ENCODE peak calls at places on chromosomes 4 and X, in ten cellular contexts. One of them, this sample, is unnamed.

GRCh38 chr4:100060765-100061416 is 110.8 kb upstream of the H2AZ1 start:
- DNase-seq in pancreas: no peak
- DNase-seq in GM23248: no peak
- DNase-seq in left lung: no peak
- DNase-seq in astrocyte: no peak
- DNase-seq in mammary epithelial cell: no peak
- DNase-seq in ovary: no peak
- DNase-seq in ascending aorta: no peak
- DNase-seq in aorta: no peak
- DNase-seq in uterus: no peak
- DNase-seq in this sample: no peak

GRCh38 chr4:176622251-176622968 is 170.3 kb downstream of the VEGFC start:
- DNase-seq in pancreas: no peak
- DNase-seq in GM23248: peak; percentile 53
- DNase-seq in left lung: no peak
- DNase-seq in astrocyte: peak; percentile 26
- DNase-seq in mammary epithelial cell: no peak
- DNase-seq in ovary: no peak
- DNase-seq in ascending aorta: no peak
- DNase-seq in aorta: no peak
- DNase-seq in uterus: no peak
- DNase-seq in this sample: no peak

GRCh38 chrX:72120798-72121197 is 10.9 kb downstream of the RTL5 start:
- DNase-seq in pancreas: no peak
- DNase-seq in GM23248: peak; percentile 41
- DNase-seq in left lung: no peak
- DNase-seq in astrocyte: peak; percentile 8
- DNase-seq in mammary epithelial cell: no peak
- DNase-seq in ovary: no peak
- DNase-seq in ascending aorta: no peak
- DNase-seq in aorta: no peak
- DNase-seq in uterus: no peak
- DNase-seq in this sample: no peak

GRCh38 chrX:40380649-40381488 is 199.9 kb upstream of the ATP6AP2 start:
- DNase-seq in pancreas: no peak
- DNase-seq in GM23248: no peak
- DNase-seq in left lung: no peak
- DNase-seq in astrocyte: no peak
- DNase-seq in mammary epithelial cell: no peak
- DNase-seq in ovary: no peak
- DNase-seq in ascending aorta: no peak
- DNase-seq in aorta: no peak
- DNase-seq in uterus: no peak
- DNase-seq in this sample: no peak

GRCh38 chr4:146334862-146335449 is 120.6 kb downstream of the REELD1 start:
- DNase-seq in pancreas: no peak
- DNase-seq in GM23248: peak; percentile 59
- DNase-seq in left lung: no peak
- DNase-seq in astrocyte: no peak
- DNase-seq in mammary epithelial cell: no peak
- DNase-seq in ovary: no peak
- DNase-seq in ascending aorta: no peak
- DNase-seq in aorta: no peak
- DNase-seq in uterus: no peak
- DNase-seq in this sample: no peak

GRCh38 chr4:143341186-143341755 is 4.6 kb downstream of the GAB1 start:
- DNase-seq in pancreas: no peak
- DNase-seq in GM23248: no peak
- DNase-seq in left lung: no peak
- DNase-seq in astrocyte: no peak
- DNase-seq in mammary epithelial cell: no peak
- DNase-seq in ovary: no peak
- DNase-seq in ascending aorta: no peak
- DNase-seq in aorta: no peak
- DNase-seq in uterus: no peak
- DNase-seq in this sample: no peak

GRCh38 chrX:20237864-20238263 is 28.8 kb downstream of the RPS6KA3 start:
- DNase-seq in pancreas: no peak
- DNase-seq in GM23248: peak; percentile 46
- DNase-seq in left lung: no peak
- DNase-seq in astrocyte: peak; percentile 24
- DNase-seq in mammary epithelial cell: peak; percentile 11
- DNase-seq in ovary: no peak
- DNase-seq in ascending aorta: no peak
- DNase-seq in aorta: no peak
- DNase-seq in uterus: no peak
- DNase-seq in this sample: no peak

GRCh38 chr4:119664168-119664907 is 35.7 kb upstream of the PDE5A start:
- DNase-seq in pancreas: no peak
- DNase-seq in GM23248: no peak
- DNase-seq in left lung: no peak
- DNase-seq in astrocyte: no peak
- DNase-seq in mammary epithelial cell: no peak
- DNase-seq in ovary: no peak
- DNase-seq in ascending aorta: no peak
- DNase-seq in aorta: no peak
- DNase-seq in uterus: no peak
- DNase-seq in this sample: no peak

GRCh38 chr4:86032476-86033022 is 327.3 kb downstream of the MAPK10 start:
- DNase-seq in pancreas: no peak
- DNase-seq in GM23248: peak; percentile 93
- DNase-seq in left lung: no peak
- DNase-seq in astrocyte: peak; percentile 95
- DNase-seq in mammary epithelial cell: peak; percentile 92
- DNase-seq in ovary: no peak
- DNase-seq in ascending aorta: no peak
- DNase-seq in aorta: peak; percentile 63
- DNase-seq in uterus: peak; percentile 39
- DNase-seq in this sample: no peak

GRCh38 chr4:10461091-10461849 is 4.0 kb upstream of the ZNF518B start:
- DNase-seq in pancreas: peak; percentile 26
- DNase-seq in GM23248: peak; percentile 70
- DNase-seq in left lung: peak; percentile 68
- DNase-seq in astrocyte: peak; percentile 18
- DNase-seq in mammary epithelial cell: peak; percentile 60
- DNase-seq in ovary: peak; percentile 12
- DNase-seq in ascending aorta: no peak
- DNase-seq in aorta: peak; percentile 67
- DNase-seq in uterus: peak; percentile 39
- DNase-seq in this sample: peak; percentile 94

GRCh38 chrX:39972340-39972739 is 125.4 kb downstream of the BCOR start:
- DNase-seq in pancreas: no peak
- DNase-seq in GM23248: peak; percentile 56
- DNase-seq in left lung: no peak
- DNase-seq in astrocyte: peak; percentile 77
- DNase-seq in mammary epithelial cell: no peak
- DNase-seq in ovary: no peak
- DNase-seq in ascending aorta: no peak
- DNase-seq in aorta: no peak
- DNase-seq in uterus: no peak
- DNase-seq in this sample: no peak

GRCh38 chr4:81459233-81459632 is 12.5 kb downstream of the RASGEF1B start:
- DNase-seq in pancreas: no peak
- DNase-seq in GM23248: no peak
- DNase-seq in left lung: no peak
- DNase-seq in astrocyte: no peak
- DNase-seq in mammary epithelial cell: no peak
- DNase-seq in ovary: no peak
- DNase-seq in ascending aorta: no peak
- DNase-seq in aorta: no peak
- DNase-seq in uterus: no peak
- DNase-seq in this sample: no peak

GRCh38 chr4:95386410-95386809 is 162.4 kb downstream of the UNC5C start:
- DNase-seq in pancreas: no peak
- DNase-seq in GM23248: no peak
- DNase-seq in left lung: no peak
- DNase-seq in astrocyte: no peak
- DNase-seq in mammary epithelial cell: no peak
- DNase-seq in ovary: no peak
- DNase-seq in ascending aorta: no peak
- DNase-seq in aorta: no peak
- DNase-seq in uterus: no peak
- DNase-seq in this sample: no peak

GRCh38 chr4:159024266-159024665 is 78.6 kb upstream of the RAPGEF2 start:
- DNase-seq in pancreas: no peak
- DNase-seq in GM23248: no peak
- DNase-seq in left lung: no peak
- DNase-seq in astrocyte: no peak
- DNase-seq in mammary epithelial cell: no peak
- DNase-seq in ovary: no peak
- DNase-seq in ascending aorta: no peak
- DNase-seq in aorta: no peak
- DNase-seq in uterus: no peak
- DNase-seq in this sample: no peak

GRCh38 chr4:139243448-139244365 is 36.3 kb downstream of the MGARP start:
- DNase-seq in pancreas: no peak
- DNase-seq in GM23248: peak; percentile 95
- DNase-seq in left lung: no peak
- DNase-seq in astrocyte: peak; percentile 99
- DNase-seq in mammary epithelial cell: peak; percentile 100
- DNase-seq in ovary: peak; percentile 17
- DNase-seq in ascending aorta: no peak
- DNase-seq in aorta: peak; percentile 57
- DNase-seq in uterus: no peak
- DNase-seq in this sample: no peak

GRCh38 chr4:79366422-79366821 is 40.6 kb upstream of the NAA11 start:
- DNase-seq in pancreas: no peak
- DNase-seq in GM23248: no peak
- DNase-seq in left lung: no peak
- DNase-seq in astrocyte: no peak
- DNase-seq in mammary epithelial cell: no peak
- DNase-seq in ovary: no peak
- DNase-seq in ascending aorta: no peak
- DNase-seq in aorta: no peak
- DNase-seq in uterus: no peak
- DNase-seq in this sample: no peak

GRCh38 chr4:85747871-85748491 is 273.0 kb downstream of the ARHGAP24 start:
- DNase-seq in pancreas: peak; percentile 37
- DNase-seq in GM23248: peak; percentile 80
- DNase-seq in left lung: no peak
- DNase-seq in astrocyte: peak; percentile 61
- DNase-seq in mammary epithelial cell: peak; percentile 51
- DNase-seq in ovary: no peak
- DNase-seq in ascending aorta: no peak
- DNase-seq in aorta: no peak
- DNase-seq in uterus: no peak
- DNase-seq in this sample: no peak

DNA sequence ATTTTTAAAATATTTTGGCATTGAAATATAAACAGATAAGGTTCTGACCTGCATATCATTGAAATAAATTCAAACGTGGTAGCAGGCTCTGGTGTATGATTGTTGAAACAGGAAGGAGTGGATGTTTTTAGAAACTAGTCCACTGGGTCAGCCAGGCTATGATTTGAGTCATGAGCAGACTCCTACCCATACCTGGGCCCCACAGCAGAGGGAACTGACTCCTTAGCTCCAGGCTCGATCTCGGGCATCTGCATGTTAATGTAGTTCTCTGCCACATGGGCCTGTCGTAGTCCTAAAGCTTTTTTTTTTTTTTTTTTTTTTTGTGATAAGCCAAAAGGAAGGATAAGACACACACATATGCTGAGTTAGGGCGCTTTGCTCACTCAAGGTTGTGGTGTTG is 27.1 kb downstream of the OFD1 start:
- DNase-seq in pancreas: no peak
- DNase-seq in GM23248: no peak
- DNase-seq in left lung: no peak
- DNase-seq in astrocyte: no peak
- DNase-seq in mammary epithelial cell: peak; percentile 17
- DNase-seq in ovary: no peak
- DNase-seq in ascending aorta: no peak
- DNase-seq in aorta: no peak
- DNase-seq in uterus: no peak
- DNase-seq in this sample: no peak
- H3K36me3 ChIP-seq in pancreas: peaks cover 24% of the 10 kb centered on the region
- H3K36me3 ChIP-seq in GM23248: peaks cover 3% of the 10 kb centered on the region
- H3K36me3 ChIP-seq in left lung: peaks cover 20% of the 10 kb centered on the region
- H3K36me3 ChIP-seq in astrocyte: peaks cover 16% of the 10 kb centered on the region
- H3K36me3 ChIP-seq in mammary epithelial cell: peaks cover 47% of the 10 kb centered on the region
- H3K36me3 ChIP-seq in ovary: no peaks in the 10 kb centered on the region
- H3K36me3 ChIP-seq in ascending aorta: peaks cover 47% of the 10 kb centered on the region
- H3K36me3 ChIP-seq in aorta: peaks cover 2% of the 10 kb centered on the region
- H3K36me3 ChIP-seq in uterus: no peaks in the 10 kb centered on the region
- H3K36me3 ChIP-seq in this sample: no peaks in the 10 kb centered on the region

DNA sequence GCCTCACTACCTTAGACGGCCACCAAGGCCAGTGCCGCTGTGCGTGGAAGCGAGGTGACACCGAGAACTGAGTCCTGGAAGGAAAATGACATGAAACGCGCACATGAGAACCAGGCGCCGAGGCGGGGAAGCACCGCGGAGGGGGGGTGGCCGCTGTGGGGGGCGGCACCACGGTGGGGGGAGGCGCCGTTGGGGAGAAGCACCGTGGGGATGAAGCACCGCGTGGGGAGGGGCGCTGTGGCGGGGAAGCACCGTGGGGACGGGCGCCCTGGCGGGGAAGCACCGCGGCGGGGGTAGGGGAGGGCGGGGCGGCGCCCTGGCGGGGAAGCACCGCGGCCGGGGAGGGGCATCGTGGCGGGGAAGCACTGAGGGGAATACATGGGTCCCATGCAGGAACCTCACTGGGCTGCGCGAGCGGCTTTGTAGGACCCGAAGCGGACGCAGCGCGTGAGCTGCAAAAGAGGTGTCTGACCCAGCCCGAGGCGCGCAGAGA is 28.0 kb downstream of the PPP2R3B start:
- DNase-seq in pancreas: no peak
- DNase-seq in GM23248: no peak
- DNase-seq in left lung: no peak
- DNase-seq in astrocyte: no peak
- DNase-seq in mammary epithelial cell: no peak
- DNase-seq in ovary: no peak
- DNase-seq in ascending aorta: no peak
- DNase-seq in aorta: no peak
- DNase-seq in uterus: no peak
- DNase-seq in this sample: peak; percentile 64
- H3K36me3 ChIP-seq in pancreas: no peaks in the 10 kb centered on the region
- H3K36me3 ChIP-seq in GM23248: no peaks in the 10 kb centered on the region
- H3K36me3 ChIP-seq in left lung: peaks cover 30% of the 10 kb centered on the region
- H3K36me3 ChIP-seq in astrocyte: no peaks in the 10 kb centered on the region
- H3K36me3 ChIP-seq in mammary epithelial cell: peaks cover 2% of the 10 kb centered on the region
- H3K36me3 ChIP-seq in ovary: peaks cover 4% of the 10 kb centered on the region
- H3K36me3 ChIP-seq in ascending aorta: peaks cover 17% of the 10 kb centered on the region
- H3K36me3 ChIP-seq in aorta: no peaks in the 10 kb centered on the region
- H3K36me3 ChIP-seq in uterus: no peaks in the 10 kb centered on the region
- H3K36me3 ChIP-seq in this sample: peaks cover 43% of the 10 kb centered on the region

GRCh38 chr4:3226467-3226866 is 22.5 kb upstream of the MSANTD1 start:
- DNase-seq in pancreas: no peak
- DNase-seq in GM23248: no peak
- DNase-seq in left lung: peak; percentile 57
- DNase-seq in astrocyte: no peak
- DNase-seq in mammary epithelial cell: no peak
- DNase-seq in ovary: no peak
- DNase-seq in ascending aorta: no peak
- DNase-seq in aorta: peak; percentile 61
- DNase-seq in uterus: no peak
- DNase-seq in this sample: no peak
- H3K36me3 ChIP-seq in pancreas: peaks cover 32% of the 10 kb centered on the region
- H3K36me3 ChIP-seq in GM23248: peaks cover 8% of the 10 kb centered on the region
- H3K36me3 ChIP-seq in left lung: peaks cover 91% of the 10 kb centered on the region
- H3K36me3 ChIP-seq in astrocyte: peaks cover 41% of the 10 kb centered on the region
- H3K36me3 ChIP-seq in mammary epithelial cell: peaks cover 8% of the 10 kb centered on the region
- H3K36me3 ChIP-seq in ovary: no peaks in the 10 kb centered on the region
- H3K36me3 ChIP-seq in ascending aorta: peaks cover 80% of the 10 kb centered on the region
- H3K36me3 ChIP-seq in aorta: peaks cover 3% of the 10 kb centered on the region
- H3K36me3 ChIP-seq in uterus: no peaks in the 10 kb centered on the region
- H3K36me3 ChIP-seq in this sample: peaks cover 96% of the 10 kb centered on the region

GRCh38 chr4:6770581-6771228 is 11.8 kb upstream of the KIAA0232 start:
- DNase-seq in pancreas: no peak
- DNase-seq in GM23248: no peak
- DNase-seq in left lung: no peak
- DNase-seq in astrocyte: no peak
- DNase-seq in mammary epithelial cell: no peak
- DNase-seq in ovary: no peak
- DNase-seq in ascending aorta: no peak
- DNase-seq in aorta: no peak
- DNase-seq in uterus: no peak
- DNase-seq in this sample: peak; percentile 21
- H3K36me3 ChIP-seq in pancreas: no peaks in the 10 kb centered on the region
- H3K36me3 ChIP-seq in GM23248: no peaks in the 10 kb centered on the region
- H3K36me3 ChIP-seq in left lung: no peaks in the 10 kb centered on the region
- H3K36me3 ChIP-seq in astrocyte: no peaks in the 10 kb centered on the region
- H3K36me3 ChIP-seq in mammary epithelial cell: no peaks in the 10 kb centered on the region
- H3K36me3 ChIP-seq in ovary: no peaks in the 10 kb centered on the region
- H3K36me3 ChIP-seq in ascending aorta: no peaks in the 10 kb centered on the region
- H3K36me3 ChIP-seq in aorta: no peaks in the 10 kb centered on the region
- H3K36me3 ChIP-seq in uterus: no peaks in the 10 kb centered on the region
- H3K36me3 ChIP-seq in this sample: no peaks in the 10 kb centered on the region

This sample was measured in spleen.